ENCODE peak calls at places on chromosomes 5 and 9, in five cellular contexts. V is naive thymus-derived CD4-positive, alpha-beta T cell; U is CD8-positive, alpha-beta memory T cell; T is A549; W is GM23248. S is an unnamed sample. For H3K4me1, the result is how much of the 10 kb centered on the place peaks cover.

GRCh38 chr5:137621861-137622823 is 113.7 kb downstream of the KLHL3 start:
- DNase-seq in V (no peak), U (no peak), T (no peak), W (peak), S (no peak)

GRCh38 chr5:135016926-135017325 is 17.1 kb downstream of the PITX1 start:
- DNase-seq in V (no peak), U (no peak), T (no peak), W (no peak), S (no peak)

GRCh38 chr5:86684222-86684621 is 66.5 kb downstream of the COX7C start:
- DNase-seq in V (no peak), U (no peak), T (no peak), W (peak), S (no peak)

GRCh38 chr9:94298949-94299599 is 29.4 kb downstream of the NUTM2F start:
- DNase-seq in V (no peak), U (no peak), T (no peak), W (no peak), S (no peak)

GRCh38 chr9:107020040-107020530 is 157.1 kb downstream of the ZNF462 start:
- DNase-seq in V (no peak), U (no peak), T (no peak), W (peak), S (peak)

GRCh38 chr9:133684461-133685361 is 48.5 kb downstream of the DBH start:
- DNase-seq in V (no peak), U (no peak), T (no peak), W (no peak), S (no peak)

GRCh38 chr5:64384761-64385160 is 121.1 kb upstream of the RGS7BP start:
- DNase-seq in V (no peak), U (no peak), T (no peak), W (no peak), S (peak)

GRCh38 chr5:5360878-5361520 is 61.5 kb upstream of the ICE1 start:
- DNase-seq in V (no peak), U (no peak), T (no peak), W (no peak), S (peak)

GRCh38 chr5:80793354-80793753 is 138.6 kb upstream of the DHFR start:
- DNase-seq in V (no peak), U (no peak), T (no peak), W (no peak), S (no peak)

GRCh38 chr9:112041536-112042243 is 133.4 kb downstream of the SUSD1 start:
- DNase-seq in V (no peak), U (no peak), T (peak), W (peak), S (peak)

GRCh38 chr9:120396418-120396817 is 183.5 kb downstream of the CDK5RAP2 start:
- DNase-seq in V (no peak), U (no peak), T (no peak), W (no peak), S (no peak)

GRCh38 chr9:37412431-37413151 is 9.9 kb upstream of the GRHPR start:
- DNase-seq in V (no peak), U (no peak), T (no peak), W (no peak), S (no peak)

GRCh38 chr9:36874921-36875320 is 159.1 kb downstream of the PAX5 start:
- DNase-seq in V (no peak), U (no peak), T (no peak), W (peak), S (no peak)

GRCh38 chr5:178483620-178484019 is 106.6 kb downstream of the COL23A1 start:
- DNase-seq in V (no peak), U (peak), T (no peak), W (no peak), S (no peak)

GRCh38 chr5:121976979-121977378 is 15.2 kb downstream of the SRFBP1 start:
- DNase-seq in V (no peak), U (no peak), T (no peak), W (peak), S (no peak)

GRCh38 chr9:90033030-90033650 is 428.3 kb downstream of the GADD45G start:
- DNase-seq in V (no peak), U (no peak), T (no peak), W (no peak), S (no peak)

GRCh38 chr9:69131682-69132081 is 42.4 kb upstream of the TJP2 start:
- DNase-seq in V (no peak), U (no peak), T (no peak), W (peak), S (peak)

GRCh38 chr5:30343707-30344106 is 849.8 kb upstream of the CDH6 start:
- DNase-seq in V (no peak), U (no peak), T (no peak), W (no peak), S (no peak)

GRCh38 chr5:9431496-9432258 is 114.2 kb downstream of the SEMA5A start:
- DNase-seq in V (no peak), U (no peak), T (no peak), W (no peak), S (peak)

GRCh38 chr9:38137342-38137741 is 68.3 kb upstream of the SHB start:
- DNase-seq in V (no peak), U (no peak), T (no peak), W (no peak), S (no peak)

GRCh38 chr9:83986765-83987401 is 6.3 kb downstream of the RMI1 start:
- DNase-seq in V (no peak), U (no peak), T (no peak), W (no peak), S (peak)

GRCh38 chr9:135690836-135691570 is 8.3 kb downstream of the SOHLH1 start:
- DNase-seq in V (no peak), U (no peak), T (no peak), W (no peak), S (no peak)

DNA sequence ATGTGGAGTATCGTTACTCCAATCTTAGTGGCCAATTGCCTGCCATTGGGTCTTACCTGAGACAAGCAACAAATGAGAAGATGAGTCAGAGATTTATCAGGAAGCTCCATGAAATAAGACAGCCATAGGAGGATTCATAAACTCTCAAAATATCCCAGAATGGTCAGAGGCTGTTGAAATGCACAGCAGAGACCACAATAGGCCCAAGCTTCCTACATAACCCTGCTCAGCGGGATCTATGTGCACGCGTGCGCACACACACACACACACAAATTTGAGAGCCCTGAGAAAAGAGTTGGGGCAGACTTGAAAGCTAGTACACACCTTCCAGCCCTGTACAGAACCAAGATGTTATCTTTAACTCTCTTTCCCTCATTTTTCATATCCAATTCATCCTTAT is 9.8 kb downstream of the UIMC1 start:
- DNase-seq in V (no peak), U (no peak), T (no peak), W (no peak), S (no peak)
- H3K4me1 ChIP-seq in V (under half), U (under half), T (under half), W (under half), S (under half)

DNA sequence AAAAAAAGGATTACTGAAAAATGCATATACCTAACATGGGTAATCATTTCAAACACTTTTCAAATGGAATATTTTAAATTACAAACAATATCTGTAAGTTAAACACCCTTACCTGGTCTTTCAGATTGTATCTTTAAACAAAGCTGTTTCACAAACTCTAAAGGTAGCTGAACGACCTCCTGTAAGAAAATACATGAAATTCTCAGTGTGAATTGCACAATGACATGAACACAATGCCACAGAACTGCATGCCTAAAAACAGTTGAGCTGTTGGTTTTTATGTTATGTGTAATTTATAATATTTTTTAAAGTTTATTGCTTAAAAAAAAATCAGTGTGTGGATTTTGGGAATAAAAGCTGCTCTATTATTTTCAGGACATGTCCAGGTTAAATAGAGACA is 17.5 kb downstream of the IPPK start:
- DNase-seq in V (no peak), U (no peak), T (no peak), W (no peak), S (no peak)
- H3K4me1 ChIP-seq in V (under half), U (under half), T (under half), W (under half), S (under half)

GRCh38 chr5:141486091-141486490 is 1.3 kb downstream of the PCDHGC4 start:
- DNase-seq in V (no peak), U (no peak), T (no peak), W (no peak), S (no peak)
- H3K4me1 ChIP-seq in V (under half), U (under half), T (under half), W (under half), S (under half)

GRCh38 chr5:76483433-76483832 is 80.3 kb downstream of the IQGAP2 start:
- DNase-seq in V (no peak), U (no peak), T (no peak), W (no peak), S (no peak)
- H3K4me1 ChIP-seq in V (under half), U (under half), T (under half), W (under half), S (under half)

GRCh38 chr5:74042559-74043357 is 416.8 kb downstream of the ARHGEF28 start:
- DNase-seq in V (no peak), U (no peak), T (no peak), W (peak), S (peak)
- H3K4me1 ChIP-seq in V (under half), U (under half), T (under half), W (under half), S (under half)